ENCODE peak calls at places on chromosomes 11 and 22, in six cellular contexts. One of them, this sample, is unnamed.

GRCh38 chr22:29044657-29045176 is 16.9 kb downstream of the C22orf31 start:
- DNase-seq in thoracic aorta: no peak
- DNase-seq in AG09319: no peak
- DNase-seq in upper lobe of right lung: no peak
- DNase-seq in GM23338: no peak
- DNase-seq in A549: no peak
- DNase-seq in this sample: no peak

GRCh38 chr11:60130496-60130895 is 42.0 kb downstream of the MS4A2 start:
- DNase-seq in A549: peak; percentile 24
- DNase-seq in AG09319: no peak
- DNase-seq in upper lobe of right lung: no peak
- DNase-seq in thoracic aorta: no peak
- DNase-seq in GM23338: peak; percentile 84
- DNase-seq in this sample: no peak

GRCh38 chr11:61816736-61817455 is at the start of gene FADS1:
- DNase-seq in A549: peak; percentile 96
- DNase-seq in AG09319: peak; percentile 87
- DNase-seq in upper lobe of right lung: peak; percentile 98
- DNase-seq in GM23338: peak; percentile 98
- DNase-seq in thoracic aorta: peak; percentile 61
- DNase-seq in this sample: peak; percentile 60

GRCh38 chr22:27146871-27147591 is 489.6 kb downstream of the MIAT start:
- DNase-seq in upper lobe of right lung: no peak
- DNase-seq in A549: no peak
- DNase-seq in GM23338: no peak
- DNase-seq in AG09319: no peak
- DNase-seq in thoracic aorta: no peak
- DNase-seq in this sample: no peak

GRCh38 chr11:11157201-11157600 is 195.8 kb downstream of the CSNK2A3 start:
- DNase-seq in upper lobe of right lung: no peak
- DNase-seq in A549: peak; percentile 41
- DNase-seq in thoracic aorta: no peak
- DNase-seq in GM23338: peak; percentile 84
- DNase-seq in AG09319: no peak
- DNase-seq in this sample: no peak

GRCh38 chr11:454801-455565 is 4.9 kb downstream of the PTDSS2 start:
- DNase-seq in AG09319: no peak
- DNase-seq in upper lobe of right lung: no peak
- DNase-seq in GM23338: no peak
- DNase-seq in thoracic aorta: no peak
- DNase-seq in A549: no peak
- DNase-seq in this sample: no peak

GRCh38 chr11:61362542-61362875 is 335 bp downstream of the TMEM138 start:
- DNase-seq in upper lobe of right lung: no peak
- DNase-seq in A549: peak; percentile 49
- DNase-seq in GM23338: peak; percentile 48
- DNase-seq in thoracic aorta: no peak
- DNase-seq in AG09319: no peak
- DNase-seq in this sample: no peak

GRCh38 chr11:78886616-78887015 is 312.0 kb upstream of the NARS2 start:
- DNase-seq in thoracic aorta: no peak
- DNase-seq in AG09319: no peak
- DNase-seq in GM23338: no peak
- DNase-seq in upper lobe of right lung: no peak
- DNase-seq in A549: no peak
- DNase-seq in this sample: no peak

GRCh38 chr11:128398517-128399152 is 188.7 kb downstream of the ETS1 start:
- DNase-seq in A549: no peak
- DNase-seq in AG09319: no peak
- DNase-seq in thoracic aorta: no peak
- DNase-seq in GM23338: no peak
- DNase-seq in upper lobe of right lung: no peak
- DNase-seq in this sample: no peak

GRCh38 chr22:41410311-41410751 is 28.6 kb downstream of the TEF start:
- DNase-seq in upper lobe of right lung: peak; percentile 90
- DNase-seq in A549: no peak
- DNase-seq in GM23338: no peak
- DNase-seq in thoracic aorta: no peak
- DNase-seq in AG09319: no peak
- DNase-seq in this sample: no peak

GRCh38 chr11:8593935-8594909 is at the start of gene STK33:
- DNase-seq in AG09319: no peak
- DNase-seq in thoracic aorta: no peak
- DNase-seq in A549: peak; percentile 53
- DNase-seq in GM23338: peak; percentile 87
- DNase-seq in upper lobe of right lung: peak; percentile 89
- DNase-seq in this sample: no peak

GRCh38 chr11:255816-256215 is 19.0 kb downstream of the PSMD13 start:
- DNase-seq in A549: no peak
- DNase-seq in AG09319: no peak
- DNase-seq in thoracic aorta: no peak
- DNase-seq in GM23338: no peak
- DNase-seq in upper lobe of right lung: no peak
- DNase-seq in this sample: no peak

GRCh38 chr22:39311592-39312400 is 7.6 kb downstream of the RPL3 start:
- DNase-seq in AG09319: no peak
- DNase-seq in thoracic aorta: no peak
- DNase-seq in upper lobe of right lung: no peak
- DNase-seq in A549: no peak
- DNase-seq in GM23338: peak; percentile 60
- DNase-seq in this sample: no peak

GRCh38 chr11:102064316-102064715 is 17.1 kb downstream of the CFAP300 start:
- DNase-seq in GM23338: no peak
- DNase-seq in upper lobe of right lung: no peak
- DNase-seq in A549: no peak
- DNase-seq in AG09319: no peak
- DNase-seq in thoracic aorta: no peak
- DNase-seq in this sample: no peak

GRCh38 chr11:102062106-102062505 is 14.9 kb downstream of the CFAP300 start:
- DNase-seq in AG09319: no peak
- DNase-seq in A549: no peak
- DNase-seq in upper lobe of right lung: no peak
- DNase-seq in GM23338: no peak
- DNase-seq in thoracic aorta: no peak
- DNase-seq in this sample: no peak

DNA sequence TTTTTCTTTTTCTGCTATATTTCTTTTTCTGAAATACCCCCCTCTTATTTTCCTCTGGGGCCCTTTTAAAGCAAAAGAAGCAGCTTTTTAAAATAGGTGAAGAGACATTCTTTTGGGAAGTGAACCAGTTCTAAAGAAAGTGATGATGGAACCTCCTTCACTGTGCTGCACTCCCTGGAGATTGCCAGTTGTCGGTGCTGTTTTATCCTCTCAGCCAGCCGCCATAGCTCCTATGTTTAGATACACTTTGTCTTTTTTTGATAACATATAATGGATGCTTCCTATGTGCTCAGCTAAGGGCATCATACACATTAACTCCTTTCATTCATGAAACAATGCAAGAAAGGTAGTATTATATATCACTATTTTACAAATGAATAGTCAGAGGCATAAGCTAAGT is 14.0 kb downstream of the CFAP300 start:
- DNase-seq in AG09319: no peak
- DNase-seq in upper lobe of right lung: no peak
- DNase-seq in GM23338: peak; percentile 32
- DNase-seq in thoracic aorta: no peak
- DNase-seq in A549: no peak
- DNase-seq in this sample: no peak
- TF ChIP-seq CTCF in AG09319: peak; percentile 3
- TF ChIP-seq CTCF in upper lobe of right lung: peak; percentile 51
- TF ChIP-seq CTCF in GM23338: peak; percentile 57
- TF ChIP-seq CTCF in thoracic aorta: no peak
- TF ChIP-seq CTCF in A549: no peak
- TF ChIP-seq CTCF in this sample: no peak

DNA sequence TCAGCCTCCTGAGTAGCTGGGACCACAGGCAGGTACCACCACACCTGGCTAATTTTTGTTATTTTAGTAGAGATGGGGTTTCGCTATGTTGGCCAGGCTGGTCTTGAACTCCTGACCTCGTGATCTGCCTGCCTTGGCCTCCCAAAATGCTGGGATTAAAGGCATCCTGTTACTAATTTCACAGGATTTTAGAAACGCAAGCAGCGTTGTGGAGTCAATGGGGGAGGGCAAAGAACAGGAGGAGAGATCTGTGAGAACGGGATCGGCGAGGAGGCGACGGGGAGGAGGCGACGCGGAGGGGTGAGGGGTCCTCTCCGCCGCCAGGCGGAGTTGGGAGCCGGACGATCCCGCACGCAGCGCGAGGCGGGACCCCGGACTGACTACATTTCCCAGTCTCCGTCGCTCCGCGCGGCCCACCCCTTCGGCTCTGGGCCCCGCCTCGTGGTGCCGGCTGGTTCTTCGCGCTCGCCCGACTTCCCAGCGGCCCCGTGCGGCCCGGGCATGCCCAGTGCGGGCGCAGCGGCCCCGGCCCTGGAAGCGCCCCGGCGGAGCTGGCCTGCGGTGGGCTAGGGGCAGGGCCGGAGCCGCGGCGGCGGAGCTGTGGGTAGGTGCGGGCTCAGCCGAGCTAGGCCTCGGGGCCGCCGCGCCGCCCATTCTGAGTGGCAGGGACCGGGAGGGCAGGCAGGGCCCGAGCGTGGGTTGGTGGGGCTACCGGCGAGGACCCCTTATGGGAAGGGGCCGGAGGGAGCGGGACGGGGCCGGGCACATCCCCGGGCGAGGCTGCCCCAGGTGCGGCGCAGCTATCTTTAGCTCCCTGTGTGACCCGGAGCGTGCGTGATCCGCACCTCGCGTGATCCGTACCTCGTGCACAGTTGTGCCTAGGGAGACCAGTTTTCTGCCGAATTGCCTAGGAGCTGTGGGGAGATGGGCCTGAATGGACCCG is at the start of gene EI24:
- DNase-seq in A549: peak; percentile 65
- DNase-seq in thoracic aorta: peak; percentile 69
- DNase-seq in upper lobe of right lung: peak; percentile 96
- DNase-seq in AG09319: peak; percentile 75
- DNase-seq in GM23338: peak; percentile 98
- DNase-seq in this sample: peak; percentile 41
- TF ChIP-seq CTCF in A549: peak; percentile 32
- TF ChIP-seq CTCF in thoracic aorta: peak; percentile 73
- TF ChIP-seq CTCF in upper lobe of right lung: peak; percentile 78
- TF ChIP-seq CTCF in AG09319: peak; percentile 65
- TF ChIP-seq CTCF in GM23338: peak; percentile 66
- TF ChIP-seq CTCF in this sample: peak; percentile 85

GRCh38 chr11:17469998-17470397 is 6.6 kb downstream of the ABCC8 start:
- DNase-seq in AG09319: no peak
- DNase-seq in GM23338: no peak
- DNase-seq in A549: no peak
- DNase-seq in thoracic aorta: no peak
- DNase-seq in upper lobe of right lung: no peak
- DNase-seq in this sample: no peak

GRCh38 chr11:17471501-17471900 is 5.1 kb downstream of the ABCC8 start:
- DNase-seq in upper lobe of right lung: no peak
- DNase-seq in GM23338: no peak
- DNase-seq in AG09319: no peak
- DNase-seq in thoracic aorta: no peak
- DNase-seq in A549: no peak
- DNase-seq in this sample: no peak

GRCh38 chr11:17472467-17472866 is 4.2 kb downstream of the ABCC8 start:
- DNase-seq in GM23338: no peak
- DNase-seq in AG09319: no peak
- DNase-seq in upper lobe of right lung: no peak
- DNase-seq in A549: no peak
- DNase-seq in thoracic aorta: no peak
- DNase-seq in this sample: no peak

GRCh38 chr11:17475666-17476316 is 854 bp downstream of the ABCC8 start:
- DNase-seq in upper lobe of right lung: no peak
- DNase-seq in thoracic aorta: no peak
- DNase-seq in A549: no peak
- DNase-seq in AG09319: no peak
- DNase-seq in GM23338: peak; percentile 57
- DNase-seq in this sample: no peak

DNA sequence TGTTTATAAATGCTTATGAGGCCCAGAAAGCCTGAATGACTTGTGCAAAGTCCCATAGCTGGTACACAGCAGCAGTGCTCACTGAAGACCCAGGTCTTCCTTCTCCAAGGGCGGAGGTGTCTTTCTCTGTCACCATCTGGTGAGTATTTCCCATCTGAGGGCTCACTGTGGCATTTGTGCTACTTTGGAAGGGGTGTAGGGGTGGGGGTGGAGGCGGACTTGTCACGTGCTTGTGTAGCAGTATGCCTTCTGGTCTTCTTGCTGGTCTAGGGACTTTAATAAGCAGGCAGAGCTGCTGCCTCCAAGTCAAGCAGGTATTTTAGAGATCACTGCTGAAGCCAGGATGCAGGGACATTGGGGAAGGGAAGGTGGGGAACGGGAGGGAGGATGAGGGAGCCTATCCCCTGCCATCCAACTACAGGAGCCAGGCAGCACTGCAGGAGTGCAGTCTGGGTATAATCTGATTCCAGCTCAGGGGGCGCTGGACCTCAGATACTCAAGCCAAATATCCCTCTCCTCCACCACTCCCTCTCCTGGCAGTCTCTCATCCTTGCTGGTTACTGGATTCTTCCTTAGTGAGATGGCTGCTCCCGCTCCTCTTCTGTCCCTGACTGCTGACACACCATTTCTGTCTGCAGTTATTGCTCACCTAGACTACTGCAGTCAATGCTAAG is 3.4 kb downstream of the ABCC8 start:
- DNase-seq in thoracic aorta: no peak
- DNase-seq in A549: peak; percentile 95
- DNase-seq in upper lobe of right lung: no peak
- DNase-seq in GM23338: peak; percentile 95
- DNase-seq in AG09319: no peak
- DNase-seq in this sample: no peak
- TF ChIP-seq CTCF in thoracic aorta: no peak
- TF ChIP-seq CTCF in A549: peak; percentile 62
- TF ChIP-seq CTCF in upper lobe of right lung: no peak
- TF ChIP-seq CTCF in GM23338: peak; percentile 85
- TF ChIP-seq CTCF in AG09319: no peak
- TF ChIP-seq CTCF in this sample: peak; percentile 12

DNA sequence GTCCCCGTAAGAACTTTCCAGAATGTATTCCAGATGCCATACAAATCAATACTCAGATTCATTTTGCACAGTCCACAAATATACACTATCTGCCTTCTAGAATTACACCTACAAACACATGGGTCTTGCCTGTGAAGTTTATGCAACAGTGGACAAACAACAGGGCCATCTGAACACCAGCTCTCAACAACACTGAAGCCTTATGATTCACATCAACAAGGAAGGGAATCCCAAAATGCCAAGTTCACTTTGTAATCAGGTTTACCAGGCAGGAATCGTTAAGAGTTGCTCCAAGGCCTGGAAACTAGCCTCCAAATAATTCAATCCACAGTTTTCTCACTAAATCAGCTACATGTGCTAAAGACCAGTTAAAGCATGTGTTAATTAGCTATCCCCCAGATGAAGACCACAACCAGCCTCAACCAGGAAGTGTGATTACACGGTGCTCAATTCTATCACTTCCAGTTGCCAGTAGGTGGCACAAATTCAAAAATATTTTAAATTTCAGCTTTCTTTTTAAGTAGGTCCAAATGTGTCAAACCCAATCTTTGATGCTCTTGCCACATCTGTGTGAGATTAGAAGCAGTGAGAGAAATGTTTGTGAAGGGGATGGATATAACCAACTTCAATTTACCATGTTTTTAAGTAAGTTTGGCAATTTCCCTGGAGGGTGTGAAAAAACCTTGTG is 139.1 kb upstream of the BDNF start:
- DNase-seq in A549: no peak
- DNase-seq in thoracic aorta: no peak
- DNase-seq in AG09319: peak; percentile 32
- DNase-seq in upper lobe of right lung: no peak
- DNase-seq in GM23338: peak; percentile 52
- DNase-seq in this sample: no peak
- TF ChIP-seq CTCF in A549: peak; percentile 47
- TF ChIP-seq CTCF in thoracic aorta: no peak
- TF ChIP-seq CTCF in AG09319: peak; percentile 20
- TF ChIP-seq CTCF in upper lobe of right lung: peak; percentile 6
- TF ChIP-seq CTCF in GM23338: peak; percentile 36
- TF ChIP-seq CTCF in this sample: peak; percentile 6

GRCh38 chr22:20965888-20966855 is 883 bp upstream of the AIFM3 start:
- DNase-seq in GM23338: no peak
- DNase-seq in upper lobe of right lung: no peak
- DNase-seq in A549: no peak
- DNase-seq in AG09319: no peak
- DNase-seq in thoracic aorta: no peak
- DNase-seq in this sample: no peak
- TF ChIP-seq CTCF in GM23338: no peak
- TF ChIP-seq CTCF in upper lobe of right lung: no peak
- TF ChIP-seq CTCF in A549: no peak
- TF ChIP-seq CTCF in AG09319: no peak
- TF ChIP-seq CTCF in thoracic aorta: no peak
- TF ChIP-seq CTCF in this sample: no peak

This sample was measured in AG04449.